ENCODE peak calls at places on chromosome 5, in nine cellular contexts. Y, L, D, M, Q, K, V, E and T are unnamed samples.
A peak's percentile ranks its signal among the peaks of the same experiment; 100 is the strongest.

GRCh38 chr5:42810905-42811590 is 644 bp downstream of the SELENOP start:
- DNase-seq in L (no peak), D (no peak), Y (no peak), E (no peak), M (no peak), V (no peak), Q (no peak), K (no peak), T (no peak)

GRCh38 chr5:171442287-171443042 is 23.0 kb downstream of the FGF18 start:
- DNase-seq in E (no peak), Y (no peak), D (no peak), M (no peak), L (no peak), V (no peak), K (no peak), Q (peak; percentile 37), T (no peak)

GRCh38 chr5:88952344-88952743 is 69.4 kb upstream of the MEF2C start:
- DNase-seq in E (peak; percentile 22), D (no peak), Y (peak; percentile 67), K (no peak), Q (no peak), L (no peak), V (no peak), M (no peak), T (no peak)

GRCh38 chr5:56815657-56816545 is 552 bp downstream of the MAP3K1 start:
- DNase-seq in Y (no peak), L (peak; percentile 55), E (peak; percentile 62), M (peak; percentile 35), Q (peak; percentile 41), D (no peak), K (peak; percentile 31), V (no peak), T (peak; percentile 68)

GRCh38 chr5:157245477-157245876 is 20.4 kb upstream of the CYFIP2 start:
- DNase-seq in V (no peak), D (no peak), Q (no peak), L (no peak), K (no peak), Y (no peak), M (no peak), E (no peak), T (no peak)

GRCh38 chr5:4837489-4838058 is 302.6 kb upstream of the ADAMTS16 start:
- DNase-seq in V (no peak), E (no peak), K (no peak), Q (no peak), L (no peak), Y (no peak), D (no peak), M (no peak), T (no peak)

GRCh38 chr5:17190242-17190778 is 27.1 kb upstream of the BASP1 start:
- DNase-seq in V (peak; percentile 77), D (no peak), M (peak; percentile 31), Q (no peak), L (peak; percentile 40), Y (peak; percentile 73), K (no peak), E (no peak), T (no peak)

GRCh38 chr5:107458322-107458721 is 212.4 kb downstream of the EFNA5 start:
- DNase-seq in L (no peak), E (no peak), M (no peak), Q (no peak), V (no peak), Y (no peak), D (no peak), K (no peak), T (no peak)

GRCh38 chr5:132526290-132526973 is 16.9 kb downstream of the IL5 start:
- DNase-seq in Q (no peak), D (no peak), E (no peak), V (peak; percentile 75), M (peak; percentile 30), L (peak; percentile 61), K (no peak), Y (peak; percentile 16), T (no peak)

GRCh38 chr5:180647941-180648500 is 1.4 kb downstream of the FLT4 start:
- DNase-seq in E (no peak), Q (no peak), M (no peak), K (no peak), Y (no peak), D (no peak), V (no peak), L (no peak), T (no peak)

GRCh38 chr5:134738963-134739661 is 764 bp downstream of the CAMLG start:
- DNase-seq in D (peak; percentile 45), Q (no peak), E (peak; percentile 17), M (peak; percentile 29), V (no peak), Y (peak; percentile 34), K (no peak), L (peak; percentile 62), T (no peak)

GRCh38 chr5:169300468-169301385 is at the start of gene SLIT3:
- DNase-seq in D (no peak), V (peak; percentile 40), E (peak; percentile 54), L (no peak), Q (peak; percentile 65), K (no peak), Y (peak; percentile 35), M (peak; percentile 50), T (peak; percentile 90)

GRCh38 chr5:96714450-96714849 is 52.3 kb downstream of the CAST start:
- DNase-seq in E (no peak), M (no peak), Y (no peak), L (no peak), D (no peak), K (no peak), V (no peak), Q (no peak), T (no peak)

GRCh38 chr5:113293613-113294340 is 141.0 kb downstream of the TSSK1B start:
- DNase-seq in K (no peak), D (no peak), M (no peak), Y (no peak), L (no peak), Q (no peak), E (peak; percentile 17), V (peak; percentile 16), T (peak; percentile 65)